ENCODE peak calls at places on chromosome 10, in six cellular contexts. D, F, X, S, B and J are unnamed samples. For H3K27me3, the result is how much of the 10 kb centered on the place peaks cover.

GRCh38 chr10:118981946-118982345 is 47.6 kb upstream of the NANOS1 start:
- DNase-seq in X (no peak), D (no peak), S (peak), B (no peak), F (no peak), J (no peak)

GRCh38 chr10:95841711-95842498 is 65.9 kb upstream of the CC2D2B start:
- DNase-seq in D (no peak), F (peak), X (no peak), S (peak), B (peak), J (peak)

GRCh38 chr10:46031648-46032532 is 1.5 kb upstream of the NCOA4 start:
- DNase-seq in F (no peak), D (no peak), S (no peak), X (no peak), B (no peak), J (no peak)

GRCh38 chr10:30019468-30019867 is 39.9 kb downstream of the JCAD start:
- DNase-seq in S (no peak), D (no peak), X (no peak), B (no peak), F (no peak), J (no peak)

GRCh38 chr10:22997102-22997501 is 69.2 kb downstream of the ARMC3 start:
- DNase-seq in F (no peak), X (no peak), D (no peak), B (no peak), S (peak), J (no peak)

GRCh38 chr10:69883256-69883655 is 81.5 kb downstream of the COL13A1 start:
- DNase-seq in B (peak), F (no peak), X (no peak), S (peak), D (no peak), J (no peak)

GRCh38 chr10:12381536-12382156 is 32.3 kb downstream of the CAMK1D start:
- DNase-seq in S (no peak), X (no peak), F (no peak), B (no peak), D (no peak), J (no peak)

GRCh38 chr10:102615361-102615760 is 28.9 kb upstream of the TRIM8 start:
- DNase-seq in B (no peak), X (no peak), F (no peak), D (no peak), S (peak), J (no peak)

GRCh38 chr10:36888925-36889573 is 236.3 kb upstream of the ANKRD30A start:
- DNase-seq in D (no peak), F (no peak), S (peak), X (no peak), B (peak), J (peak)

GRCh38 chr10:103166527-103166926 is 26.5 kb downstream of the NT5C2 start:
- DNase-seq in B (no peak), X (no peak), S (no peak), D (no peak), F (no peak), J (no peak)

GRCh38 chr10:22410846-22411245 is 65.5 kb downstream of the SPAG6 start:
- DNase-seq in D (no peak), S (no peak), B (no peak), F (no peak), X (no peak), J (no peak)

GRCh38 chr10:93775330-93775729 is 17.6 kb downstream of the LGI1 start:
- DNase-seq in S (no peak), B (no peak), F (no peak), D (no peak), X (no peak), J (no peak)

GRCh38 chr10:99648717-99649116 is 10.6 kb upstream of the ENTPD7 start:
- DNase-seq in B (no peak), F (no peak), S (no peak), D (no peak), X (no peak), J (no peak)

GRCh38 chr10:48759113-48759901 is 74.6 kb downstream of the WDFY4 start:
- DNase-seq in B (no peak), F (no peak), D (no peak), X (no peak), S (no peak), J (no peak)

GRCh38 chr10:76939862-76940495 is 697.6 kb downstream of the KCNMA1 start:
- DNase-seq in S (no peak), D (no peak), F (no peak), X (no peak), B (no peak), J (no peak)

GRCh38 chr10:127102176-127102575 is 94.2 kb downstream of the INSYN2A start:
- DNase-seq in X (no peak), F (no peak), B (no peak), S (no peak), D (no peak), J (no peak)

GRCh38 chr10:60351191-60351853 is 38.4 kb downstream of the ANK3 start:
- DNase-seq in F (no peak), X (no peak), B (no peak), S (no peak), D (no peak), J (no peak)

GRCh38 chr10:78706986-78707500 is 361.7 kb upstream of the ZMIZ1 start:
- DNase-seq in X (no peak), F (no peak), D (no peak), B (no peak), S (no peak), J (no peak)

GRCh38 chr10:104485632-104486031 is 132.0 kb downstream of the CFAP58 start:
- DNase-seq in B (no peak), S (peak), D (no peak), F (no peak), X (no peak), J (no peak)

GRCh38 chr10:821322-821721 is 110.2 kb downstream of the LARP4B start:
- DNase-seq in B (no peak), D (no peak), F (no peak), S (no peak), X (no peak), J (no peak)

GRCh38 chr10:125694874-125695273 is 11.9 kb upstream of the TEX36 start:
- DNase-seq in B (no peak), F (no peak), D (no peak), S (no peak), X (no peak), J (no peak)

GRCh38 chr10:102904337-102904736 is 13.8 kb upstream of the CNNM2 start:
- DNase-seq in F (no peak), X (no peak), S (no peak), B (no peak), D (no peak), J (no peak)

GRCh38 chr10:6052247-6053221 is 9.6 kb downstream of the IL2RA start:
- DNase-seq in D (peak), B (peak), F (no peak), X (peak), S (no peak), J (peak)

GRCh38 chr10:24920907-24921881 is 31.2 kb downstream of the PRTFDC1 start:
- DNase-seq in S (peak), F (peak), D (no peak), X (no peak), B (no peak), J (no peak)

GRCh38 chr10:79067241-79068202 is 1.2 kb upstream of the ZMIZ1 start:
- DNase-seq in D (peak), X (peak), F (peak), B (peak), S (peak), J (peak)

GRCh38 chr10:115572740-115573455 is 479.7 kb downstream of the ATRNL1 start:
- DNase-seq in B (no peak), F (no peak), D (no peak), S (peak), X (no peak), J (no peak)

GRCh38 chr10:122164028-122164601 is 107.0 kb upstream of the BTBD16 start:
- DNase-seq in B (no peak), S (no peak), D (no peak), X (no peak), F (no peak), J (no peak)

GRCh38 chr10:34727595-34728033 is 87.5 kb downstream of the PARD3 start:
- DNase-seq in S (no peak), X (no peak), D (no peak), F (no peak), B (no peak), J (no peak)

GRCh38 chr10:69130251-69130650 is 6.3 kb downstream of the VPS26A start:
- DNase-seq in D (no peak), X (no peak), F (no peak), S (no peak), B (no peak), J (no peak)

DNA sequence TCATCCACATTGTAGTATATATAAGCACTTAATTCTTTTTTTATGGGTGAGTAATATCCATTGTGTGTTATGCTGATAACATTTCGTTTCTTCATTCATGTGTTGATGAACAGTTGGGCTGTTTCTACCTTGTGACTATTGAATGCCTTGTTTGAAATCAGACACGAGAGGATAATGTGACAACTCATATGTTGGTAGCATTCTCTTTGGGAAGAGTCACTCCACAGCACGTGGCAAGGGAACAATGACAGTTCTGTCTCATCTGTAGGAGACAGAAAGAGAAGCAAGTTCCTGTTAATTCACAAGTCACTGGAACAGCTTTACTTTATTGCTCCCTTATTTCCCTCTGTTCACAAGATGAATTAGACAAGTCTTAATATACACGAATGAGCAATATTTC is 125.2 kb downstream of the SEC23IP start:
- DNase-seq in D (no peak), X (no peak), B (no peak), S (no peak), F (no peak), J (no peak)
- H3K27me3 ChIP-seq in D (under half), X (under half), B (under half), S (under half), F (under half), J (under half)

DNA sequence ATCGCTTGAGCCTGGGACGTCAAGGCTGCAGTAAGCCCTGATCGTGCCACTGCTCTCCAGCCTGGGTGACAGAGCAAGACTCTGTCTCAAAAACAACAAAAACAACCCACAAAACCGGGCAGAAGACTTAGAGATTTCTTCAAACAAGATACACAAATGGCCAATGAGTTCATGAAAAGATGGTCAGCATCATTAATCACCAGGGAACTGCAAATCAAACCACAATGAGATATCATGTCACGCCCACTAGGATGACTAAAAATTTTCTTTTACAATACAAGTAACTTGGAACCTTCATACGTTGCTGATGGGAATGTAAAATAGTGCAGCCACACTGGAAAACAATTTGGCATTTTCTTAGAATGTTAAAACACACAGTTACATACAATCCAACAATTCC is 77.3 kb upstream of the GRID1 start:
- DNase-seq in F (no peak), S (no peak), X (no peak), B (no peak), D (no peak), J (no peak)
- H3K27me3 ChIP-seq in F (under half), S (under half), X (under half), B (under half), D (under half), J (under half)

DNA sequence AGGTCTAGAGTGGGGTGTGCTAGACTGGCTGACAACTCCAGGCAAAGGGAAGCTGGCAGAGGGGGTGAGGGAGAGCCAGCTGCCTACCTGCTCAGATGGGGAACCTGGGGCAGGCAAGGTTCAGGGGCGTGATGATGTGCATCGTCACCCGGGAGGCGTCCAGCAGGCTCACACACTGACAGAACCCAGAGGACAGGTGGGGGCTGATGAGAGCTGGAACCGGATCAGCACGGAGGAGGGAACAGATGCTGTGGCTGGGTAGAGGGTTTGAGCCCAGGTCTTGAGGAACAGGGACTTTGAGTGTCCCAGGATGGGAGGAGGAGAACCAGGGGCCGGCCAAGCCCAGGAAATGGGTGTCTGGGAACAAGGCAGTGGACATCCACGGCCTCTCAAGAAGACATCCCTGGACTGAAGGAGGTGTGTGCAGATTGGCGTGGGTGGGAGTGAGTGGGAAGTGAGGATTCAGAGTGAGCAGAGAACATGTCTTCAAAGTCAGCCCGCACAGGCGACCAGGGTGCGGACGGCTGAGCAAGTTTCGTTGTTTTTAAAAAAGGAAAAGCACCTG is 3.9 kb downstream of the RASGEF1A start:
- DNase-seq in B (no peak), F (no peak), D (no peak), S (no peak), X (no peak), J (no peak)
- H3K27me3 ChIP-seq in B (under half), F (under half), D (under half), S (under half), X (half or more), J (under half)

GRCh38 chr10:101089520-101090299 is 27.9 kb downstream of the KAZALD1 start:
- DNase-seq in F (no peak), X (no peak), S (no peak), B (no peak), D (no peak), J (no peak)

GRCh38 chr10:101087965-101088364 is 26.2 kb downstream of the KAZALD1 start:
- DNase-seq in B (no peak), D (no peak), S (no peak), F (no peak), X (no peak), J (no peak)

GRCh38 chr10:101087376-101087775 is 25.6 kb downstream of the KAZALD1 start:
- DNase-seq in S (no peak), D (no peak), X (no peak), B (no peak), F (no peak), J (no peak)

GRCh38 chr10:101090597-101090996 is 28.8 kb downstream of the KAZALD1 start:
- DNase-seq in D (no peak), X (no peak), F (no peak), S (no peak), B (no peak), J (no peak)

GRCh38 chr10:101085846-101086245 is 24.1 kb downstream of the KAZALD1 start:
- DNase-seq in D (no peak), S (no peak), X (no peak), B (no peak), F (no peak), J (no peak)
- H3K27me3 ChIP-seq in D (under half), S (under half), X (half or more), B (under half), F (under half), J (under half)

DNA sequence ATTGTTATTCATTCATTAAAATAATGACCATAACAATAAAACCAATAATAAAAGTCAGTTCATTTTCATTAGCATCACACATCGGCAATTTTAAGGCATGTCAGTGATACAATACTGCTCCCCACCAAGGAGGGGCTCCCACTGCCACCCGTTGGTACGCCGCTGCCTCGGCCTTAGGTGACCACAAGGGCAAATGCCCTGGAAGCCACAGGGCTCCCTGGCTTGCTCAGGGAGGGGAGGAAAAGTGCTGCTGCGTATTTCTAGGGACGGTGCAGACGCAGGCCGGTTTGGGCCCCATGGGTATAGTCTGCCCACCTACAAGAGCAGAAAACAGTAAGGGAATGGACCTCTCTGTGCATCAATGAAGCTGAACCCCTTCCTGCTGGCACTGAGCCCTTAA is 85.1 kb downstream of the SLIT1 start:
- DNase-seq in S (peak), X (no peak), F (no peak), D (no peak), B (no peak), J (no peak)
- H3K27me3 ChIP-seq in S (under half), X (under half), F (under half), D (under half), B (under half), J (under half)

GRCh38 chr10:131700032-131700431 is 200.8 kb upstream of the PPP2R2D start:
- DNase-seq in B (no peak), D (no peak), X (no peak), F (no peak), S (no peak), J (no peak)
- H3K27me3 ChIP-seq in B (under half), D (under half), X (under half), F (under half), S (under half), J (under half)

GRCh38 chr10:117720931-117721826 is 178.6 kb downstream of the EMX2 start:
- DNase-seq in X (no peak), B (no peak), F (no peak), S (peak), D (no peak), J (no peak)

GRCh38 chr10:117721883-117722282 is 179.3 kb downstream of the EMX2 start:
- DNase-seq in D (no peak), F (no peak), X (no peak), B (no peak), S (no peak), J (no peak)

GRCh38 chr10:117718970-117719369 is 176.4 kb downstream of the EMX2 start:
- DNase-seq in D (no peak), X (no peak), F (no peak), B (no peak), S (no peak), J (no peak)

GRCh38 chr10:117716896-117717295 is 174.3 kb downstream of the EMX2 start:
- DNase-seq in X (no peak), F (no peak), B (no peak), S (no peak), D (no peak), J (no peak)

GRCh38 chr10:117719558-117719957 is 177.0 kb downstream of the EMX2 start:
- DNase-seq in S (no peak), B (no peak), X (no peak), D (no peak), F (no peak), J (no peak)
- H3K27me3 ChIP-seq in S (under half), B (under half), X (under half), D (under half), F (under half), J (under half)